ENCODE peak calls at places on chromosomes 5 and 9, in eight cellular contexts. I is mesenchymal stem cell, S is IMR-90, K is pancreas, X is fibroblast of lung, F is astrocyte of the spinal cord, A is GM12878, M is brain microvascular endothelial cell. E is an unnamed sample.

GRCh38 chr5:37520811-37521210 is 141.7 kb downstream of the WDR70 start:
- DNase-seq in I (no peak), S (no peak), K (no peak), X (no peak), F (no peak), A (no peak), M (no peak), E (no peak)

GRCh38 chr9:76680716-76681431 is 83.4 kb upstream of the PCA3 start:
- DNase-seq in I (peak), S (no peak), K (no peak), X (no peak), F (no peak), A (no peak), M (no peak), E (no peak)

GRCh38 chr5:104412649-104413240 is 850.2 kb upstream of the NUDT12 start:
- DNase-seq in I (peak), S (peak), K (peak), X (peak), F (peak), A (no peak), M (peak), E (peak)

GRCh38 chr9:127578952-127579853 is 32.9 kb upstream of the STXBP1 start:
- DNase-seq in I (peak), S (peak), K (peak), X (peak), F (peak), A (peak), M (peak), E (peak)

GRCh38 chr5:88786217-88786560 is 96.8 kb downstream of the MEF2C start:
- DNase-seq in I (no peak), S (no peak), K (no peak), X (no peak), F (no peak), A (no peak), M (peak), E (peak)

GRCh38 chr9:29691758-29692407 is 2118.6 kb upstream of the C9orf72 start:
- DNase-seq in I (peak), S (no peak), K (peak), X (peak), F (peak), A (no peak), M (peak), E (no peak)

GRCh38 chr5:93385665-93386064 is 195.4 kb downstream of the NR2F1-AS1 start:
- DNase-seq in I (no peak), S (peak), K (no peak), X (peak), F (peak), A (no peak), M (no peak), E (peak)

GRCh38 chr5:166505086-166505485 is 1786.4 kb upstream of the WWC1 start:
- DNase-seq in I (no peak), S (no peak), K (no peak), X (no peak), F (no peak), A (no peak), M (no peak), E (no peak)

GRCh38 chr9:15178621-15179020 is 128.4 kb downstream of the TTC39B start:
- DNase-seq in I (no peak), S (no peak), K (no peak), X (no peak), F (no peak), A (no peak), M (no peak), E (no peak)

GRCh38 chr5:106401561-106401960 is 1269.2 kb downstream of the EFNA5 start:
- DNase-seq in I (no peak), S (no peak), K (no peak), X (no peak), F (no peak), A (no peak), M (no peak), E (no peak)

GRCh38 chr5:89615839-89616518 is 733.0 kb upstream of the MEF2C start:
- DNase-seq in I (no peak), S (no peak), K (no peak), X (no peak), F (no peak), A (no peak), M (no peak), E (no peak)

GRCh38 chr5:85843535-85843934 is 774.2 kb upstream of the COX7C start:
- DNase-seq in I (no peak), S (no peak), K (no peak), X (no peak), F (no peak), A (no peak), M (no peak), E (no peak)

GRCh38 chr5:145969714-145970092 is 33.3 kb downstream of the SH3RF2 start:
- DNase-seq in I (no peak), S (no peak), K (no peak), X (no peak), F (no peak), A (no peak), M (no peak), E (no peak)

GRCh38 chr9:78163834-78164233 is 72.0 kb upstream of the CEP78 start:
- DNase-seq in I (no peak), S (no peak), K (no peak), X (no peak), F (no peak), A (no peak), M (no peak), E (no peak)

GRCh38 chr9:133876144-133876543 is 116.0 kb downstream of the VAV2 start:
- DNase-seq in I (no peak), S (no peak), K (no peak), X (no peak), F (no peak), A (no peak), M (no peak), E (no peak)

GRCh38 chr9:4594545-4594944 is 67.5 kb upstream of the PLPP6 start:
- DNase-seq in I (no peak), S (no peak), K (no peak), X (no peak), F (no peak), A (no peak), M (no peak), E (no peak)

GRCh38 chr5:61813361-61813760 is 481.3 kb downstream of the ZSWIM6 start:
- DNase-seq in I (no peak), S (no peak), K (no peak), X (no peak), F (no peak), A (no peak), M (no peak), E (no peak)

GRCh38 chr5:86748538-86749105 is 130.9 kb downstream of the COX7C start:
- DNase-seq in I (no peak), S (no peak), K (no peak), X (no peak), F (no peak), A (no peak), M (no peak), E (no peak)

GRCh38 chr5:89471556-89471955 is 588.6 kb upstream of the MEF2C start:
- DNase-seq in I (no peak), S (no peak), K (no peak), X (peak), F (peak), A (no peak), M (no peak), E (peak)

GRCh38 chr5:159915913-159916840 is at the start of gene ADRA1B:
- DNase-seq in I (peak), S (peak), K (peak), X (peak), F (peak), A (no peak), M (peak), E (peak)

GRCh38 chr5:179120421-179120861 is 60.3 kb downstream of the ZNF354C start:
- DNase-seq in I (no peak), S (no peak), K (no peak), X (no peak), F (no peak), A (no peak), M (no peak), E (no peak)
- H3K4me3 ChIP-seq in I (no peak), S (no peak), K (no peak), X (no peak), F (no peak), A (no peak), M (no peak), E (no peak)

DNA sequence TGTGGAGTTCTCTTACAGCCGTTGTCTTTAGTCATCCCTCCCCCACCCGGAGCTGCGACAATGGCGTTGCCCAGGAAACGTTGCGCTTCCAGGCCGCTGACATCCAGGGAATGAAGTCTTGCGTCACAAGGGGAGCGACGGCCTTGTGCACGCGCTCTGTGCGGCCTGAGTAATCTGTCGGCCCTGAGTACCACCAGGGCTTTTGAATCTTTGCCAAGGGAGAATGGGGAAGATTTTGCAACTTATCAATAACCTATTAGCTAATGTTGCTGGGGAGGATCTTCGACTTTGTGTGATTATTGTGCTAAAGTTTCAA is at the start of gene SOX30:
- DNase-seq in I (no peak), S (no peak), K (no peak), X (no peak), F (no peak), A (no peak), M (no peak), E (no peak)
- H3K4me3 ChIP-seq in I (peak), S (no peak), K (peak), X (no peak), F (peak), A (no peak), M (peak), E (peak)

DNA sequence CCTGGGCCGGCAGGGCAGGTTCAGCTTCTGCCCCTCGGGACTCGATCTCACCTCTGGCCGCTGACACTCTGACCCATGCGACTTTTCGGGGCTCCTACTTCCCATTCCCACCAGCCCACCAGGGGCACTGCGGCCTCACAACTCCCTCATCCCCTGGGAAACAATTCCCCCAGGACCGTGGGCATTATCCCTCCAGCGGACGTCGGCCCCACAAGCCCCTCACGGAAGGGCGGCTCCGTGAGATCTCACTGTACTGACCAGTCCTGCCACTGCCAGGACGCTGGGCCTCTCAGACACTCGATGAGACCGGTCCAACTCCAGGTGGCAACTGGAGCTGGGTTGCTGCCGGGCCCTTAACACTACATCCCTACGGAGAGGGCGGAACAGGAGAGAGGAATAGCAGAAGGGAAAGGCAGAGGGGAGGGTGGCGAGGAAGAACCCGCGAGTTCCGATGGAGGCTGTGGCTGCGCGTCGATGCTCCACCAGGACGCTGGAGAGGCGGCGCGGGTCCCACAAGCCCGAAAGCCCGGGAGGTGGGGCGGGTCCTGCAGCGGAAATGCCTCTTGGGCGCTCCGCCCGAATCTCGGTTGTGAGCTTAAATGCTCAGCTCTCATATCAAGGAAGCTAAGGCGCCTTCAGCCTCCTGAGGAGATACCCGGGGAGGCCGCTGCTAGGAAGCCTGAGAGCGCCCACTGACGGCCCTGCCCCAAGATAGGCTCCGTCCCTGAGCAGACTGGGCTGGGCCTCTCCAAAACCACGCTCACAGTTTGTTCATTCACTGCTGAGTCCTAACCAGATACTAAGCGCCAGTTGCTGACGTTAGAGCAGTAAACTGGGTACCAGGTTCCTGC is 36.3 kb downstream of the VCP start:
- DNase-seq in I (no peak), S (peak), K (no peak), X (peak), F (no peak), A (no peak), M (peak), E (peak)
- H3K4me3 ChIP-seq in I (peak), S (peak), K (no peak), X (peak), F (peak), A (no peak), M (peak), E (peak)

GRCh38 chr9:16728128-16728505 is 142.4 kb downstream of the BNC2 start:
- DNase-seq in I (peak), S (peak), K (no peak), X (peak), F (no peak), A (no peak), M (no peak), E (no peak)
- H3K4me3 ChIP-seq in I (peak), S (peak), K (no peak), X (peak), F (peak), A (no peak), M (peak), E (peak)

DNA sequence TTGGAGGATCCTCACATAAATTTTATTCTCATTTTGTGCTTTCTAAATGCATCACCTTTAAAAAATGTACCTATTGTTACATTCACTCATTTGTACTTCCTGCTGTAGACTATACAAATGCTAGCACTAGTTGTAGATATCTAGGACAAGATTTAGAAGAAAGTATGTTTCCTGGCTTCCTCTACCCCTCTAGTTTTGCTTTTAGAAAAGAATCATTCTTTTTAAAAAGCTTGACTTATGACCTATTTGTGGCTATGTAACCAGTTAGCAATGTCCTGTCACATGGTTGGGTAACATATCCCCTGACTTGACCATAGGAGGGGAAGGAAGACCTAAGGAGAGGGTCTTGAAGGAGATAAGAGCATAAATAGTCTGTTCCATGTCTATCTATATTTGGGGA is 13.3 kb downstream of the CAMK4 start:
- DNase-seq in I (peak), S (peak), K (no peak), X (peak), F (no peak), A (no peak), M (no peak), E (no peak)
- H3K4me3 ChIP-seq in I (no peak), S (no peak), K (no peak), X (no peak), F (no peak), A (no peak), M (no peak), E (no peak)

GRCh38 chr9:93464876-93465275 is 11.5 kb upstream of the FAM120AOS start:
- DNase-seq in I (no peak), S (no peak), K (no peak), X (no peak), F (no peak), A (no peak), M (no peak), E (no peak)

GRCh38 chr9:93464395-93464794 is 11.0 kb upstream of the FAM120AOS start:
- DNase-seq in I (no peak), S (no peak), K (no peak), X (no peak), F (no peak), A (no peak), M (no peak), E (no peak)

GRCh38 chr9:93465853-93466252 is 12.5 kb upstream of the FAM120AOS start:
- DNase-seq in I (no peak), S (no peak), K (peak), X (no peak), F (no peak), A (no peak), M (peak), E (no peak)

GRCh38 chr9:93461810-93462209 is 8.4 kb upstream of the FAM120AOS start:
- DNase-seq in I (no peak), S (no peak), K (no peak), X (no peak), F (no peak), A (no peak), M (no peak), E (no peak)

GRCh38 chr9:93463638-93464248 is 10.4 kb upstream of the FAM120AOS start:
- DNase-seq in I (no peak), S (no peak), K (no peak), X (no peak), F (no peak), A (no peak), M (no peak), E (no peak)
- H3K4me3 ChIP-seq in I (no peak), S (no peak), K (no peak), X (no peak), F (no peak), A (no peak), M (no peak), E (no peak)

DNA sequence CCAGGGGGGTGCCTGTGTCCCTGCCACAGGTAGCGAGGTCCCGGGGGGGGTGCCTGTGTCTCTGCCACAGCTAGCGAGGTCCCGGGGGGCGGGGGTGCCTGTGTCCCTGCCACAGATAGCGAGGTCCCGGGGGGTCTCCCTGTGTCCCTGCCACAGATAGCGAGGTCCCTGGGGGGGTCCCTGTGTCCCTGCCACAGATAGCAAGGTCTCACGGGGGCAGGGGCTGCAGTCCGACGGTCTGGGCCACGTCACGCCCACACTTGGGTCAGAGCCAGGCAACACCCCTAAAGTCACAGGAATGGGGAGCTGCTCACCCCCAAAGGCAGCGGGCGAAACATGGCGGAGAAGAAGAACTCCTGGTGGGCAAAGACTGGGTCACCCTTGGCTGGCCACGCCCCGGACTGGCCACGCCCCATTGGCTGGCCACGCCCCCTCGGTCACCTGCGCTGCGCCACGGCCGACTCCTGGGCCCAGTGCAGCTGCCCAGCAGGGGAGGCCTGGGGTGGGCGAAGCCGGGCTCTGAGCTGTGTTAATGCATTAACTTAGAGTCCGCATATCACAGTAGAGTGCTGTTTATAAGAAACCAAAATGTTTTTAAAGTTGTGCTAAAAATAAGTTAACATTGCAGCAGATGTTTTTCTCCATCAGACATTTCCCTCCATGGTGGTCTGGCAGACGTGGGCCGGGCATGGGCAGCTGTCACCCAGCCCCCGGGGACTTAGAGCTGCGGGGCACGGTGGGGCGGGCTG is 7.0 kb downstream of the NOXA1 start:
- DNase-seq in I (no peak), S (no peak), K (no peak), X (no peak), F (no peak), A (no peak), M (no peak), E (no peak)
- H3K4me3 ChIP-seq in I (no peak), S (no peak), K (no peak), X (no peak), F (no peak), A (no peak), M (no peak), E (no peak)